ENCODE peak calls at places on chromosomes 12 and 14, in five cellular contexts. One of them, this sample, is unnamed.

GRCh38 chr14:32900602-32901001 is 38.1 kb upstream of the NPAS3 start:
- DNase-seq in Calu3: no peak
- DNase-seq in COR-L47: no peak
- DNase-seq in choroid plexus epithelial cell: no peak
- DNase-seq in NCI-H748 treated with DMSO at 0.1 percent for 48 hours: no peak
- DNase-seq in this sample: no peak

GRCh38 chr12:89574736-89575208 is 48.9 kb upstream of the POC1B start:
- DNase-seq in Calu3: no peak
- DNase-seq in COR-L47: no peak
- DNase-seq in choroid plexus epithelial cell: peak
- DNase-seq in NCI-H748 treated with DMSO at 0.1 percent for 48 hours: no peak
- DNase-seq in this sample: no peak

GRCh38 chr12:89084751-89085150 is 267.6 kb downstream of the DUSP6 start:
- DNase-seq in Calu3: no peak
- DNase-seq in COR-L47: no peak
- DNase-seq in choroid plexus epithelial cell: peak
- DNase-seq in NCI-H748 treated with DMSO at 0.1 percent for 48 hours: no peak
- DNase-seq in this sample: no peak

GRCh38 chr12:75208851-75209781 is 523 bp downstream of the KCNC2 start:
- DNase-seq in Calu3: peak
- DNase-seq in COR-L47: no peak
- DNase-seq in choroid plexus epithelial cell: peak
- DNase-seq in NCI-H748 treated with DMSO at 0.1 percent for 48 hours: peak
- DNase-seq in this sample: peak

GRCh38 chr14:36619853-36620252 is 37.4 kb upstream of the NKX2-8 start:
- DNase-seq in Calu3: no peak
- DNase-seq in COR-L47: no peak
- DNase-seq in choroid plexus epithelial cell: no peak
- DNase-seq in NCI-H748 treated with DMSO at 0.1 percent for 48 hours: no peak
- DNase-seq in this sample: no peak

GRCh38 chr12:117169548-117169947 is 20.7 kb downstream of the FBXO21 start:
- DNase-seq in Calu3: no peak
- DNase-seq in COR-L47: no peak
- DNase-seq in choroid plexus epithelial cell: no peak
- DNase-seq in NCI-H748 treated with DMSO at 0.1 percent for 48 hours: no peak
- DNase-seq in this sample: no peak

GRCh38 chr14:34081126-34081575 is 130.3 kb upstream of the EGLN3 start:
- DNase-seq in Calu3: no peak
- DNase-seq in COR-L47: no peak
- DNase-seq in choroid plexus epithelial cell: peak
- DNase-seq in NCI-H748 treated with DMSO at 0.1 percent for 48 hours: no peak
- DNase-seq in this sample: no peak

GRCh38 chr12:42145197-42145549 is 499 bp upstream of the GXYLT1 start:
- DNase-seq in Calu3: no peak
- DNase-seq in COR-L47: no peak
- DNase-seq in choroid plexus epithelial cell: no peak
- DNase-seq in NCI-H748 treated with DMSO at 0.1 percent for 48 hours: peak
- DNase-seq in this sample: no peak

GRCh38 chr12:54428050-54429013 is 9.3 kb upstream of the ITGA5 start:
- DNase-seq in Calu3: no peak
- DNase-seq in COR-L47: no peak
- DNase-seq in choroid plexus epithelial cell: peak
- DNase-seq in NCI-H748 treated with DMSO at 0.1 percent for 48 hours: no peak
- DNase-seq in this sample: no peak

This sample was measured in NCI-H774.